ENCODE peak calls at places on chromosomes 16 and 17, in five cellular contexts. Q is endothelial cell of umbilical vein, L is K562, E is H1, V is adrenal gland. Y is an unnamed sample.

GRCh38 chr16:31537362-31537921 is 9.7 kb downstream of the AHSP start:
- DNase-seq in L (no peak), V (no peak), E (peak), Q (no peak), Y (peak)

GRCh38 chr16:10385725-10386516 is at the start of gene ATF7IP2:
- DNase-seq in V (peak), Q (peak), E (peak), L (peak), Y (peak)

GRCh38 chr16:87058728-87059250 is 258.4 kb downstream of the C16orf95 start:
- DNase-seq in V (no peak), Q (no peak), L (no peak), E (no peak), Y (no peak)

GRCh38 chr16:30805056-30805369 is 18.0 kb upstream of the ZNF629 start:
- DNase-seq in E (no peak), L (no peak), V (no peak), Q (no peak), Y (no peak)

GRCh38 chr17:66233023-66233753 is 4.0 kb upstream of the APOH start:
- DNase-seq in E (no peak), V (no peak), L (no peak), Q (no peak), Y (no peak)

GRCh38 chr16:89374393-89374948 is 115.9 kb downstream of the ANKRD11 start:
- DNase-seq in E (no peak), Q (no peak), V (no peak), L (no peak), Y (no peak)

GRCh38 chr16:87459833-87460232 is 33.0 kb downstream of the ZCCHC14 start:
- DNase-seq in L (no peak), E (no peak), V (no peak), Q (no peak), Y (no peak)

GRCh38 chr17:27240802-27241155 is 53.1 kb upstream of the WSB1 start:
- DNase-seq in Q (no peak), E (no peak), V (no peak), L (no peak), Y (no peak)

GRCh38 chr16:86195863-86196630 is 297.1 kb downstream of the IRF8 start:
- DNase-seq in V (no peak), Q (no peak), L (no peak), E (no peak), Y (no peak)

GRCh38 chr17:41519501-41520224 is 973 bp upstream of the KRT15 start:
- DNase-seq in V (no peak), E (no peak), Q (no peak), L (peak), Y (no peak)

GRCh38 chr17:74452027-74452840 is 14.2 kb upstream of the CD300A start:
- DNase-seq in L (no peak), E (no peak), V (peak), Q (no peak), Y (no peak)

GRCh38 chr16:79171504-79172240 is 428.9 kb downstream of the MAF start:
- DNase-seq in V (peak), L (no peak), E (no peak), Q (no peak), Y (no peak)

GRCh38 chr16:73172621-73173312 is 124.8 kb upstream of the ZFHX3 start:
- DNase-seq in E (peak), L (peak), V (peak), Q (peak), Y (no peak)

GRCh38 chr17:82863941-82864720 is 24.3 kb upstream of the ZNF750 start:
- DNase-seq in L (peak), V (peak), Q (peak), E (no peak), Y (peak)

GRCh38 chr16:4179020-4179419 is 62.8 kb upstream of the ADCY9 start:
- DNase-seq in Q (no peak), E (no peak), L (no peak), V (no peak), Y (peak)

GRCh38 chr17:4327638-4328037 is 38.8 kb downstream of the UBE2G1 start:
- DNase-seq in Q (no peak), L (no peak), E (no peak), V (no peak), Y (no peak)

GRCh38 chr17:74854792-74855191 is 4.9 kb downstream of the GRIN2C start:
- DNase-seq in E (no peak), Q (no peak), V (no peak), L (no peak), Y (no peak)

DNA sequence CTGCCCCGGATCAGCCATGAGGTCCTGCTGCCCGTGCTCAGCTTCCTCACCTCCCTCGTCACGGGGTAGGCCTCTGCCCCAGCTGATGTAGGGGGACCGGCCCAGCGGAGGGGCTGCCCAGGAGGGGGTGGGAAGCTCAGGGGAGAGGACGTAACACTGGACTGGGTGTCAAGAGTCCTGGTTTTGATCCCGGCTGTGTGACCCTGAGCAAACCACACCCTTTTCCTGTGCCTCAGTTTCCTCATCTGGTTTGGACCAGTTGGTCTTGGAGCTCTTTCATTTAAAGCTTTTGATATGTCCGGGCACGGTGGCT is 6.6 kb downstream of the WDR81 start:
- DNase-seq in V (no peak), E (no peak), L (no peak), Q (no peak), Y (no peak)
- TF ChIP-seq POLR2A in V (no peak), E (no peak), L (no peak), Q (no peak), Y (no peak)

GRCh38 chr16:53129281-53130192 is 74.7 kb downstream of the CHD9 start:
- DNase-seq in L (peak), Q (no peak), V (no peak), E (no peak), Y (peak)
- TF ChIP-seq POLR2A in L (no peak), Q (no peak), V (no peak), E (no peak), Y (no peak)

GRCh38 chr16:526181-527014 is 1.1 kb upstream of the CAPN15 start:
- DNase-seq in L (peak), Q (no peak), E (no peak), V (peak), Y (peak)
- TF ChIP-seq POLR2A in L (no peak), Q (no peak), E (peak), V (no peak), Y (no peak)

GRCh38 chr16:8963825-8964441 is at the start of gene USP7:
- DNase-seq in V (peak), L (peak), E (peak), Q (peak), Y (peak)
- TF ChIP-seq POLR2A in V (peak), L (peak), E (no peak), Q (peak), Y (peak)

GRCh38 chr16:28553776-28554633 is at the start of gene SGF29:
- DNase-seq in V (peak), L (peak), Q (peak), E (peak), Y (peak)
- TF ChIP-seq POLR2A in V (peak), L (peak), Q (peak), E (peak), Y (peak)

GRCh38 chr17:8799001-8799850 is at the start of gene MFSD6L:
- DNase-seq in E (peak), Q (no peak), L (no peak), V (no peak), Y (no peak)
- TF ChIP-seq POLR2A in E (no peak), Q (no peak), L (no peak), V (no peak), Y (no peak)

DNA sequence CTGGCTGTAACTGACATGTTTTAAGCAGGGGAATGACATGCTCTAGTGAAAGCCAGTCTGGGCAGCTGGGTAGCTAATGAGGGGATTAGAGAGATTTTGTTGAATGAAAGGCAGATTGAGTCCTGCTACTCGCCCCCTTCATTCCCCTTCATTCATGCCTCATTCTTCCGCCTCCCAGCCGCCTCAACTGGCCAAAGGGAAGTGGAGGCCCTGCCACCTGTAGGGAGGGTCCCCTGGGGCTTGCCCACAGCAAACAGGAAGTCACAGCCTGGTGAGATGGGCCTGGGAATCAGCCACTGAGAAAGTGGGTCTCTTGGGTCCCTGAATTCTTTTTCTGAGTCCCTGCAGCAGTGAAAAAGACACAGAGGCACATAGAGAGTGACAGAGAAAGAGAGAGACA is 1.1 kb upstream of the CD19 start:
- DNase-seq in Q (no peak), V (no peak), E (no peak), L (no peak), Y (no peak)
- TF ChIP-seq POLR2A in Q (no peak), V (no peak), E (no peak), L (no peak), Y (no peak)

GRCh38 chr17:67377727-67378443 is 804 bp downstream of the PITPNC1 start:
- DNase-seq in E (no peak), Q (no peak), V (peak), L (peak), Y (peak)
- TF ChIP-seq POLR2A in E (no peak), Q (no peak), V (no peak), L (no peak), Y (no peak)

GRCh38 chr17:7912927-7913524 is 3.1 kb downstream of the RNF227 start:
- DNase-seq in Q (peak), V (no peak), E (no peak), L (peak), Y (peak)
- TF ChIP-seq POLR2A in Q (no peak), V (no peak), E (no peak), L (no peak), Y (no peak)

Y was measured in erythroblast.